ENCODE peak calls at places on chromosomes 6 and 20, in five cellular contexts. G is mucosa of descending colon; F is activated CD4-positive, alpha-beta memory T cell treated with anti-CD3 and anti-CD28 coated beads, Interleukin-2, amount 10 ng/mL, durations not matched to agents 7 days and 5 days; R is nephron progenitor cell; P is body of pancreas. Q is an unnamed sample.

GRCh38 chr6:280775-281468 is 11.4 kb upstream of the DUSP22 start:
- DNase-seq in G (no peak), F (no peak), R (no peak), P (no peak), Q (no peak)

GRCh38 chr6:27066381-27066780 is 181.1 kb upstream of the PRSS16 start:
- DNase-seq in G (no peak), F (no peak), R (no peak), P (no peak), Q (no peak)

GRCh38 chr6:3748726-3749389 is 2.7 kb downstream of the PXDC1 start:
- DNase-seq in G (no peak), F (no peak), R (no peak), P (no peak), Q (no peak)

GRCh38 chr20:43942661-43943285 is 28.1 kb downstream of the TOX2 start:
- DNase-seq in G (no peak), F (peak; percentile 28), R (no peak), P (no peak), Q (no peak)

GRCh38 chr20:3686867-3687321 is 5.1 kb upstream of the ADAM33 start:
- DNase-seq in G (no peak), F (no peak), R (no peak), P (peak; percentile 60), Q (no peak)

GRCh38 chr20:5608104-5608447 is 142.1 kb upstream of the SHLD1 start:
- DNase-seq in G (no peak), F (no peak), R (no peak), P (no peak), Q (no peak)

GRCh38 chr6:90787411-90787810 is 200.5 kb upstream of the MAP3K7 start:
- DNase-seq in G (no peak), F (no peak), R (no peak), P (no peak), Q (no peak)

GRCh38 chr20:53657732-53658131 is 64.1 kb upstream of the ZNF217 start:
- DNase-seq in G (no peak), F (no peak), R (no peak), P (no peak), Q (no peak)

GRCh38 chr20:34222208-34222607 is 19.0 kb upstream of the ASIP start:
- DNase-seq in G (no peak), F (no peak), R (no peak), P (peak; percentile 8), Q (no peak)

GRCh38 chr6:158185729-158186456 is 17.7 kb downstream of the GTF2H5 start:
- DNase-seq in G (no peak), F (no peak), R (no peak), P (no peak), Q (no peak)

GRCh38 chr6:157107915-157108651 is 215.2 kb downstream of the TMEM242 start:
- DNase-seq in G (no peak), F (no peak), R (no peak), P (no peak), Q (no peak)

GRCh38 chr20:5524886-5525285 is 208.1 kb upstream of the PROKR2 start:
- DNase-seq in G (no peak), F (no peak), R (no peak), P (no peak), Q (no peak)

GRCh38 chr6:36916159-36916558 is 30.4 kb downstream of the C6orf89 start:
- DNase-seq in G (no peak), F (no peak), R (no peak), P (no peak), Q (no peak)

GRCh38 chr6:161393839-161394364 is 120.0 kb upstream of the AGPAT4 start:
- DNase-seq in G (no peak), F (peak; percentile 69), R (peak; percentile 41), P (peak; percentile 50), Q (peak; percentile 41)

GRCh38 chr20:48779435-48779834 is 48.4 kb downstream of the PREX1 start:
- DNase-seq in G (no peak), F (no peak), R (no peak), P (no peak), Q (no peak)

GRCh38 chr6:148440021-148440420 is 97.4 kb downstream of the SASH1 start:
- DNase-seq in G (no peak), F (no peak), R (no peak), P (no peak), Q (no peak)

GRCh38 chr6:144327081-144327480 is 41.9 kb downstream of the UTRN start:
- DNase-seq in G (no peak), F (no peak), R (no peak), P (no peak), Q (no peak)

GRCh38 chr20:38242848-38243449 is 17.6 kb downstream of the KIAA1755 start:
- DNase-seq in G (no peak), F (peak; percentile 31), R (peak; percentile 26), P (no peak), Q (no peak)

GRCh38 chr20:63326314-63327228 is 33.6 kb downstream of the COL20A1 start:
- DNase-seq in G (no peak), F (no peak), R (no peak), P (no peak), Q (no peak)

GRCh38 chr6:111950661-111951426 is 77.6 kb upstream of the FYN start:
- DNase-seq in G (no peak), F (no peak), R (peak; percentile 23), P (no peak), Q (no peak)

GRCh38 chr6:105431226-105431625 is 28.3 kb upstream of the PREP start:
- DNase-seq in G (no peak), F (no peak), R (no peak), P (no peak), Q (peak; percentile 4)

Q was measured in naive thymus-derived CD8-positive, alpha-beta T cell.